ENCODE peak calls at places on chromosomes 12 and 14, in eight cellular contexts. W is nephron progenitor cell, H is MM.1S, O is A549, I is PC-3, N is esophagus squamous epithelium, X is pancreas, E is stomach. K is an unnamed sample.

GRCh38 chr14:51626185-51626584 is 25.5 kb upstream of the FRMD6 start:
- DNase-seq in W (no peak), H (no peak), I (no peak), N (no peak), X (no peak), O (no peak), E (no peak), K (no peak)

GRCh38 chr12:93645702-93646101 is 31.5 kb upstream of the CRADD start:
- DNase-seq in H (no peak), X (no peak), E (no peak), I (peak), O (no peak), N (no peak), W (no peak), K (no peak)

GRCh38 chr12:106583578-106584103 is 837 bp downstream of the RFX4 start:
- DNase-seq in W (peak), H (no peak), X (peak), E (no peak), I (no peak), N (no peak), O (peak), K (peak)

GRCh38 chr14:76995279-76996035 is 33.1 kb downstream of the IRF2BPL start:
- DNase-seq in W (no peak), O (no peak), H (no peak), N (no peak), X (no peak), E (peak), I (no peak), K (peak)

GRCh38 chr14:78153069-78153351 is 17.2 kb upstream of the NRXN3 start:
- DNase-seq in N (no peak), I (peak), O (no peak), H (no peak), E (no peak), W (no peak), X (no peak), K (no peak)

GRCh38 chr12:70005864-70006618 is 181.0 kb downstream of the MYRFL start:
- DNase-seq in W (no peak), N (no peak), I (no peak), O (no peak), X (no peak), H (peak), E (no peak), K (no peak)

GRCh38 chr12:39897315-39897714 is 208.6 kb downstream of the SLC2A13 start:
- DNase-seq in W (no peak), O (no peak), N (no peak), E (no peak), H (no peak), I (no peak), X (no peak), K (no peak)

GRCh38 chr12:43292699-43293098 is 259.3 kb downstream of the ADAMTS20 start:
- DNase-seq in N (no peak), H (no peak), O (no peak), X (no peak), I (peak), E (no peak), W (no peak), K (no peak)

GRCh38 chr12:981956-982355 is 9.1 kb upstream of the ERC1 start:
- DNase-seq in W (no peak), E (no peak), H (no peak), N (no peak), X (no peak), I (no peak), O (no peak), K (no peak)

GRCh38 chr12:62882696-62883095 is 52.3 kb downstream of the PPM1H start:
- DNase-seq in W (no peak), H (no peak), I (no peak), X (no peak), N (no peak), E (no peak), O (no peak), K (no peak)

GRCh38 chr12:51160814-51161459 is 12.0 kb downstream of the TFCP2 start:
- DNase-seq in E (no peak), H (no peak), W (no peak), N (no peak), I (no peak), O (no peak), X (no peak), K (no peak)

GRCh38 chr12:50584135-50584534 is 79.3 kb downstream of the DIP2B start:
- DNase-seq in X (no peak), O (no peak), W (no peak), E (no peak), N (no peak), I (no peak), H (no peak), K (no peak)

GRCh38 chr12:74747305-74747704 is 209.7 kb downstream of the ATXN7L3B start:
- DNase-seq in W (no peak), O (no peak), E (no peak), H (no peak), N (no peak), X (no peak), I (peak), K (no peak)

GRCh38 chr12:78088391-78088832 is 257.7 kb downstream of the NAV3 start:
- DNase-seq in W (no peak), O (peak), E (no peak), N (no peak), I (no peak), X (no peak), H (peak), K (no peak)

GRCh38 chr14:102768223-102769048 is 8.8 kb upstream of the TRAF3 start:
- DNase-seq in W (no peak), E (no peak), I (no peak), N (no peak), H (no peak), X (no peak), O (no peak), K (peak)

GRCh38 chr14:86168376-86168775 is 638.4 kb downstream of the FLRT2 start:
- DNase-seq in X (no peak), I (no peak), H (no peak), O (no peak), N (no peak), W (no peak), E (no peak), K (no peak)

GRCh38 chr14:89576960-89577359 is 159.9 kb upstream of the FOXN3 start:
- DNase-seq in N (no peak), O (no peak), W (peak), H (no peak), I (no peak), X (no peak), E (no peak), K (no peak)

GRCh38 chr14:55142466-55142865 is 13.4 kb downstream of the LGALS3 start:
- DNase-seq in X (no peak), N (no peak), E (no peak), H (no peak), W (no peak), O (no peak), I (no peak), K (no peak)

GRCh38 chr12:16344269-16344668 is 3.2 kb upstream of the MGST1 start:
- DNase-seq in E (no peak), O (no peak), W (no peak), N (no peak), X (no peak), H (no peak), I (peak), K (no peak)

GRCh38 chr12:99147150-99147549 is 500.4 kb upstream of the GARIN6 start:
- DNase-seq in I (no peak), E (no peak), N (no peak), W (no peak), O (no peak), X (no peak), H (no peak), K (no peak)

GRCh38 chr14:105398726-105399440 is 545 bp downstream of the TEX22 start:
- DNase-seq in H (no peak), O (no peak), X (no peak), N (no peak), I (peak), E (no peak), W (no peak), K (peak)

GRCh38 chr14:50037837-50038236 is 78.5 kb downstream of the VCPKMT start:
- DNase-seq in N (no peak), E (no peak), X (no peak), I (no peak), H (no peak), W (no peak), O (no peak), K (no peak)

GRCh38 chr14:65255029-65255545 is 152.8 kb upstream of the MAX start:
- DNase-seq in N (no peak), O (peak), X (no peak), W (no peak), H (no peak), I (peak), E (no peak), K (peak)

GRCh38 chr12:122944588-122944987 is 21.7 kb downstream of the ABCB9 start:
- DNase-seq in H (no peak), N (no peak), E (peak), X (no peak), O (no peak), W (no peak), I (peak), K (no peak)

GRCh38 chr12:28351414-28351813 is 161.2 kb downstream of the CCDC91 start:
- DNase-seq in I (no peak), E (no peak), N (no peak), X (no peak), O (no peak), H (no peak), W (no peak), K (no peak)

GRCh38 chr12:123269395-123269892 is 2.2 kb downstream of the CDK2AP1 start:
- DNase-seq in I (no peak), W (peak), X (peak), E (peak), O (no peak), N (no peak), H (no peak), K (peak)

GRCh38 chr12:124558298-124558697 is 9.1 kb downstream of the NCOR2 start:
- DNase-seq in H (no peak), I (no peak), E (no peak), X (no peak), O (no peak), N (no peak), W (no peak), K (no peak)

GRCh38 chr14:91295276-91295845 is 50.9 kb upstream of the GPR68 start:
- DNase-seq in O (no peak), N (no peak), W (no peak), H (no peak), E (no peak), I (no peak), X (no peak), K (no peak)

GRCh38 chr14:38605193-38606114 is 349.6 kb upstream of the CLEC14A start:
- DNase-seq in W (no peak), N (no peak), I (peak), H (no peak), E (no peak), X (no peak), O (no peak), K (no peak)
- TF ChIP-seq CTCF in W (peak), N (no peak), I (peak), H (no peak), E (no peak), X (no peak), O (no peak), K (no peak)

DNA sequence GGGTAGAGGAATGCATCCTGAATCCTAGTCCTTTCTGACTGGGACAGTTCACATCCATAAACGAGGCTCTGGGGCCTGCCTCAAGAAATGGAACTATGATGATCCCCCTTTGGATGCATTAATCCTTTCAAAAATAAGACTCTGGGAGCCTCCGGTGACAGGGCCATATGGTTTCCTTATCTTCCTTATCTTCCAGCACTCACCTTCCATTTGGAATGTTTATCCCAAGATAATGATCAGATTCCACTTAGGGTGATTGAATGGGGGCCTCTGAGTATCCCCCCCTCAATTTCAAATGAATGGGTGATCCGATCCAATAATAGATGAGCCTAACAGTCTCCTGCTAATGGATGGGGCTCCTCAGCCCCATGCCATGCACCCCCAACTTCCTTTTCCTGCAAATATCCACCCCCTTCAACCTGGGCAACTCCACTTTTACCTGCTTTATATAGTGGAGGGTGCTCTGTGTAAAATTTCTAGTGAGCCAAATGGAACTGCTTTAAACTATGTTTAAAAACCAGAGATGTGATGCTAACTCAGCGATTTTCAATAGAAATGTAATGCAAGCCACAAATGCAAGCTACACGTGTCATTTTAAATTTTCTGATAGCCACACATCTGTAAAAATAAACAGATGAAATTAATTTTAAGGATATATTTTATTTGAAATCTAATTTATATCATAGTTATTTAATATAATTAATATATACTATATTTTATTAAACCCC is 157.8 kb downstream of the ZFP36L1 start:
- DNase-seq in H (no peak), E (no peak), W (no peak), O (no peak), N (no peak), X (no peak), I (no peak), K (no peak)
- TF ChIP-seq CTCF in H (no peak), E (no peak), W (no peak), O (no peak), N (no peak), X (no peak), I (no peak), K (no peak)

DNA sequence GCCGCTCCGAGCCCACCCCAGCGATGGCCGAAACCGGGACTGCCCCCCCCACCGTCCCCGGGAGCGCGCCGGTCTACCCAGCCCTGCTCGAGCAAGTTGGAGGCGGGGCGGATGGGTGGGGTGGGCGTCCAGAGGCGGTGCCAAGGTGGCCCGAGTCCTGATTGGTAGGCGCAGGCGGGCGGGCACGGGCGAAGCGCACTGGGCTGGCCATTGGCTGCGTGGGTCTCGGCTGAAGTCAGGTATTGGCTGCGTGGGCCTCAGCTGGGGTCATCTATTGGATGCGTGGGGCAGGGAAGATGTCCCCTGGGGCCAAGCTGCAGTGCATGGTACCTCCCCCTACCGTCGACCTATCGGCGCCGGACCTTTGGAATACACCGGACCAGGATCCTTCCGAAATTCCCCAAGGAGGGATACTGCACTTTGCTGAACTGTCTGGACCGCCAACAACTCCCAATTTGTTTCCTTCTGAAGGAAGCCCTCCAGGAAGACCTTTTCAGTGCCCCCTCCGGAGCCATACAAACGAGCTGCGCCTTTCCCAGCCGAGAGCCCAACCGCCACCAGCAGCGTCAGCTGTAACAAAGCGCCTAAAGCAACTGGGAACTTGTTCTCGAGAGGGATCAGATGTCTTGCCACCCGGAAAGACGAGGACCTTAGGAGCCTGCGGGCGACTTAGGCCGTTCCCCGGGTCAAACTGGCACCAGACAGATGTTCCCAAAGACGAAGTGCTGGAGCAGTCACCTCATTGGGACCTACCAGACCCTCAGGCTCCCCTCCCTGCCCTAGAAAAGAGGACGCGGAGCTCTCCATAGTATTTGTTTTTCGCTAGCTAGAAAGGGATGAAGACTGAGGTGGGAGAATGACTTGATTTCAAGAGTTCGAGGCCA is at the start of gene HOMEZ:
- DNase-seq in N (peak), X (peak), W (peak), O (peak), H (peak), I (peak), E (peak), K (peak)
- TF ChIP-seq CTCF in N (peak), X (no peak), W (no peak), O (no peak), H (no peak), I (no peak), E (no peak), K (no peak)

DNA sequence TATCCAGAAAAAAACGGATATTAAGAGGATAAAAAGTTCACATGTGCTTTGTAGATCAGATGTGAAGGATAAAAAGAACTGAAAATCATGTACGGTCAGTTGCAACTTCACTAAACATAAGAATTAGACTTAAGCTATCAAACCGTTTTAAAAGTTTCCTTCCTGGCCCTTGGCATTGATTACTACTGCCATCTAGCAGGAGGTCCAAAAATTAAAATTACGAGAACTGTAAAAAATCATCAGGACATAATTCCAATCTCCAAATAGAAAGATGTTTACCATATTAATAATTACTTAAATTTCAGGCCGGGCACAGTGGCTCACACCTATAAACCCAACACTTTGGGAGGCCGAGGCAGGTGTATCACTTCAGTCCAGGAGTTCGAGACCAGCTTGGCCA is 7.9 kb downstream of the WDR89 start:
- DNase-seq in I (peak), W (no peak), E (no peak), X (no peak), O (no peak), H (no peak), N (no peak), K (no peak)
- TF ChIP-seq CTCF in I (peak), W (no peak), E (no peak), X (no peak), O (peak), H (no peak), N (no peak), K (no peak)

GRCh38 chr12:18430425-18431048 is 169.2 kb downstream of the PIK3C2G start:
- DNase-seq in E (peak), N (no peak), I (peak), O (peak), W (peak), X (no peak), H (peak), K (peak)
- TF ChIP-seq CTCF in E (no peak), N (peak), I (peak), O (peak), W (peak), X (peak), H (peak), K (peak)

GRCh38 chr12:129193263-129193871 is 340.1 kb downstream of the GLT1D1 start:
- DNase-seq in O (peak), H (peak), X (no peak), E (peak), N (no peak), W (peak), I (peak), K (peak)
- TF ChIP-seq CTCF in O (no peak), H (peak), X (no peak), E (no peak), N (peak), W (peak), I (peak), K (peak)